ENCODE peak calls at places on chromosomes 4 and X, in ten cellular contexts. D is NCI-H2081; E is NCI-H1694 treated with DMSO at 0.1 percent for 48 hours; Z is ELR; Q is heart right ventricle; M is Right ventricle myocardium inferior; I is GM23248; H is NCI-H510A treated with DMSO at 0.1 percent for 48 hours; X is CD4-positive, alpha-beta memory T cell; L is activated T-cell treated with anti-CD3 and anti-CD28 coated beads for 1 hour. W is an unnamed sample.

GRCh38 chr4:26746742-26747351 is 113.8 kb upstream of the STIM2 start:
- DNase-seq in D (no peak), M (no peak), L (no peak), X (no peak), H (no peak), E (no peak), Q (no peak), Z (no peak), I (no peak), W (no peak)

GRCh38 chr4:121958777-121959176 is 6.9 kb upstream of the TRPC3 start:
- DNase-seq in E (no peak), I (no peak), L (no peak), M (no peak), H (no peak), X (no peak), Q (no peak), D (no peak), Z (no peak), W (no peak)

GRCh38 chr4:108919229-108919893 is 156.5 kb upstream of the ETNPPL start:
- DNase-seq in Z (no peak), L (no peak), M (no peak), E (no peak), Q (no peak), D (no peak), X (no peak), H (no peak), I (no peak), W (no peak)

GRCh38 chrX:23726196-23726595 is 16.9 kb downstream of the ACOT9 start:
- DNase-seq in Z (no peak), I (no peak), H (no peak), M (no peak), Q (no peak), L (no peak), X (no peak), E (no peak), D (no peak), W (no peak)

GRCh38 chr4:78656968-78657445 is 105.4 kb downstream of the ANXA3 start:
- DNase-seq in I (no peak), Q (peak; percentile 21), M (no peak), H (no peak), D (no peak), X (peak; percentile 20), L (no peak), E (no peak), Z (no peak), W (no peak)

GRCh38 chr4:128823025-128823661 is 13.6 kb downstream of the JADE1 start:
- DNase-seq in Z (peak; percentile 94), I (peak; percentile 95), X (no peak), M (no peak), E (no peak), H (no peak), L (no peak), Q (no peak), D (no peak), W (no peak)

GRCh38 chrX:1466232-1466661 is 13.5 kb upstream of the ASMTL start:
- DNase-seq in D (no peak), X (no peak), L (no peak), M (no peak), E (no peak), Z (no peak), H (no peak), Q (peak; percentile 2), I (no peak), W (peak; percentile 62)

GRCh38 chrX:155435744-155436112 is 22.7 kb downstream of the F8A3 start:
- DNase-seq in M (no peak), I (no peak), E (no peak), Z (no peak), H (no peak), X (no peak), L (no peak), Q (no peak), D (no peak), W (no peak)

GRCh38 chr4:147733614-147734344 is 1.9 kb downstream of the ARHGAP10 start:
- DNase-seq in X (no peak), Z (peak; percentile 50), H (no peak), Q (peak; percentile 59), I (peak; percentile 77), E (no peak), L (no peak), M (no peak), D (no peak), W (no peak)

GRCh38 chr4:143667461-143667860 is 33.0 kb downstream of the FREM3 start:
- DNase-seq in M (no peak), I (peak; percentile 75), H (no peak), E (no peak), Z (no peak), L (no peak), D (no peak), X (no peak), Q (peak; percentile 77), W (no peak)

GRCh38 chr4:173503330-173504180 is 26.5 kb downstream of the HAND2 start:
- DNase-seq in H (no peak), I (no peak), X (no peak), M (peak; percentile 13), D (no peak), Q (no peak), L (no peak), E (no peak), Z (no peak), W (no peak)

GRCh38 chrX:48595929-48596328 is 1.4 kb upstream of the WDR13 start:
- DNase-seq in Q (no peak), L (no peak), M (no peak), I (no peak), Z (no peak), X (no peak), E (no peak), H (no peak), D (no peak), W (no peak)

GRCh38 chr4:142528433-142528832 is 317.7 kb downstream of the INPP4B start:
- DNase-seq in X (no peak), D (no peak), L (no peak), Z (no peak), Q (no peak), I (peak; percentile 20), H (no peak), E (no peak), M (no peak), W (no peak)

GRCh38 chr4:39495446-39496208 is 31.6 kb downstream of the UGDH start:
- DNase-seq in E (no peak), L (no peak), Z (no peak), X (no peak), H (no peak), M (no peak), D (no peak), I (peak; percentile 17), Q (no peak), W (no peak)

GRCh38 chr4:118032691-118033090 is 1.6 kb upstream of the NDST3 start:
- DNase-seq in I (no peak), Q (no peak), E (no peak), H (peak; percentile 14), L (no peak), M (peak; percentile 41), Z (peak; percentile 19), D (no peak), X (no peak), W (no peak)